ENCODE peak calls at places on chromosomes 5 and 9, in four cellular contexts. H is AG10803; P is CD8-positive, alpha-beta memory T cell; N is SK-N-SH. Q is an unnamed sample.

GRCh38 chr9:23783509-23783908 is 42.5 kb downstream of the ELAVL2 start:
- DNase-seq in H (no peak), P (no peak), N (peak; percentile 66), Q (no peak)

GRCh38 chr5:172078027-172078426 is 71.6 kb upstream of the FBXW11 start:
- DNase-seq in H (peak; percentile 22), P (no peak), N (no peak), Q (no peak)

GRCh38 chr5:40386293-40386692 is 293.4 kb upstream of the PTGER4 start:
- DNase-seq in H (peak; percentile 35), P (peak; percentile 53), N (no peak), Q (no peak)

GRCh38 chr5:147391781-147392180 is 118.1 kb downstream of the DPYSL3 start:
- DNase-seq in H (peak; percentile 75), P (no peak), N (peak; percentile 60), Q (no peak)

GRCh38 chr5:31415009-31415923 is 116.6 kb downstream of the DROSHA start:
- DNase-seq in H (peak; percentile 25), P (no peak), N (peak; percentile 9), Q (no peak)

GRCh38 chr9:131720330-131720729 is 19.5 kb downstream of the RAPGEF1 start:
- DNase-seq in H (no peak), P (no peak), N (no peak), Q (no peak)

GRCh38 chr5:142432961-142433360 is 108.1 kb upstream of the SPRY4 start:
- DNase-seq in H (no peak), P (peak; percentile 82), N (no peak), Q (no peak)

GRCh38 chr5:172235827-172236749 is 42.1 kb downstream of the EFCAB9 start:
- DNase-seq in H (peak; percentile 15), P (no peak), N (peak; percentile 22), Q (no peak)

GRCh38 chr5:139605887-139606286 is 42.3 kb upstream of the CXXC5 start:
- DNase-seq in H (no peak), P (no peak), N (no peak), Q (no peak)

GRCh38 chr5:123036391-123037103 is at the start of gene PPIC:
- DNase-seq in H (peak; percentile 80), P (no peak), N (peak; percentile 93), Q (peak; percentile 87)

GRCh38 chr5:124395287-124395686 is 351.2 kb downstream of the ZNF608 start:
- DNase-seq in H (no peak), P (no peak), N (peak; percentile 45), Q (no peak)
- H3K4me3 ChIP-seq in H (no peak overlapping the region), P (no peak overlapping the region), N (no peak overlapping the region), Q (no peak overlapping the region)

GRCh38 chr9:93950619-93951601 is 4.2 kb downstream of the BARX1 start:
- DNase-seq in H (peak; percentile 17), P (no peak), N (peak; percentile 76), Q (peak; percentile 88)
- H3K4me3 ChIP-seq in H (peak overlapping the region; percentile 60), P (peak overlapping the region; percentile 60), N (peak overlapping the region; percentile 53), Q (peak overlapping the region; percentile 4)

GRCh38 chr5:62127098-62127736 is 178.8 kb upstream of the KIF2A start:
- DNase-seq in H (no peak), P (no peak), N (no peak), Q (no peak)
- H3K4me3 ChIP-seq in H (no peak overlapping the region), P (no peak overlapping the region), N (no peak overlapping the region), Q (no peak overlapping the region)

DNA sequence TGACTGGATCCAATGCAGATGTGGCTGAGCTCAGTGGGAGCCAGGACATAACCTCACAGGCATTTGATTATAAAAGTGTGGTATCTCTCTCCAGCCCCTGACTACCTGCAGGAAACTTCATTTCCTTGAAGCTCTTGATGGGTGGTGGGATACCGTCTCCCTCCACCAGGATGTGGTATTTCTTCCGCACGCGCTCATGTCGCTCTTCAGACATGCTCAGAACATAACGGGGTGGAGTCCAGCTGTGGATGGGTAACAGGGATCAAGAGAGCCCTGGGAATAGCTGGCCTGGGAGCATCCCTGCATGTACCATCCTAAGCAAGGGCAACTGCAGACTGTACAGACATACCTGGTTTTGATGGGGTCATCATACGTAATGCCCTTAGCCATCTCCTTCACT is 1.2 kb downstream of the DDX41 start:
- DNase-seq in H (no peak), P (no peak), N (no peak), Q (no peak)
- H3K4me3 ChIP-seq in H (peak overlapping the region; percentile 100), P (peak overlapping the region; percentile 85), N (peak overlapping the region; percentile 79), Q (peak overlapping the region; percentile 96)

DNA sequence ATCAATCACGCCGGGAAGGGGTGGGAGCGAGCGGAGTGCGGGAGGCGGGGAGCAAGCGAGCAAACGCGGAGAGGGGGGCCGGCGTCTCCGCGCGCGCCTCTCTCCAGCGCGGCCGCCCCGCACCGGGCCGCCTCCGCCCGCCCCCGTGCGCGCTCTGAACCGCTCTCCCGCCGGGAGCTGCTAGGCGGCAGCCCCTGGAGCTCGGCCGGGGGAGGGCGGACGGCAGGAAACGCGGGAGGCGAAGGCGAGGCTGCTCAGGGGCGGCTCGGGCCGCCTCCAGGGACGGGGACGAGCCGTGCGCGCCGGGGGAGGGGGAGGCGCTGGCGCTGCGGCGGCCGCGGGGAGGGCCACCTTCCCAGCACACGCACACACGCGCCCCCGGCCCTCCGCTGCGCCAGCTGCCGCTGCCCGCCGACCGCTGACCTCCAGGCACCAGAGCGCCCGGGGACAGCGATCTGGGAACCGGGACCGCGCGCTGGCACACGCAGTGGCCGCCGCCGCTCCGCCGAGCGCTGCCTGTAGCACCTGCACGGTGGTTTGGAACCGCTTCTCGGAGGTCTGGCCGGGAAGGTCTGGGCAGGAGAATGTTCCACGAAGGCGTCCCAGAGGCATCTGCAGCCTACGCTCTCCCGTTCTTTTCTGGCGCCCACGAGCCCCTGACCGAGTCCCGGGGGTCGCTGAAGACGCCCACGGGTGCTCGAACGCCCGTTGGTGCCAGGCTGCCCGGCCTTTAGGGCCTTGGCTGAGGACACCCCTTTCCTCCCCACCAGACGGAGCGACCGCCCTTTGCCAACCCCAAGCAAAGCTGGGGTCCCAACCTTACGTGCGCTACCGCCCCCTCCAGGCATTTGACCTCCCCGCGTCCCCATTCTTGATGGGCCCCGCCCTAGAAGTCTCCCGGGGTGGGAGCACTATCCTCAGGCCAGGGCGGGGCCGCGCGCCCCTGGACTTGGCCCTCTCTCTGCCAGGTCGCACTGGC is at the start of gene GABBR2:
- DNase-seq in H (peak; percentile 10), P (no peak), N (peak; percentile 62), Q (no peak)
- H3K4me3 ChIP-seq in H (peak within 1 kb of the TSS; percentile 65), P (no peak within 1 kb of the TSS), N (peak within 1 kb of the TSS; percentile 54), Q (peak within 1 kb of the TSS; percentile 40)

Q was measured in upper lobe of left lung.